ENCODE peak calls at places on chromosomes 1 and 21, in ten cellular contexts. One of them, this sample, is unnamed.

GRCh38 chr1:244970236-244970652 is 105.9 kb upstream of the HNRNPU start:
- DNase-seq in mammary epithelial cell: peak
- DNase-seq in GM23248: peak
- DNase-seq in mesenchymal stem cell: peak
- DNase-seq in SJSA1: peak
- DNase-seq in body of pancreas: peak
- DNase-seq in naive thymus-derived CD4-positive, alpha-beta T cell: peak
- DNase-seq in cardiac muscle cell: peak
- DNase-seq in H9: peak
- DNase-seq in neural progenitor cell: peak
- DNase-seq in this sample: peak

GRCh38 chr1:118479351-118479750 is 294.3 kb upstream of the SPAG17 start:
- DNase-seq in mammary epithelial cell: no peak
- DNase-seq in GM23248: no peak
- DNase-seq in mesenchymal stem cell: no peak
- DNase-seq in SJSA1: no peak
- DNase-seq in body of pancreas: peak
- DNase-seq in naive thymus-derived CD4-positive, alpha-beta T cell: no peak
- DNase-seq in cardiac muscle cell: no peak
- DNase-seq in H9: no peak
- DNase-seq in neural progenitor cell: no peak
- DNase-seq in this sample: no peak

GRCh38 chr21:45304161-45304830 is 16.6 kb upstream of the POFUT2 start:
- DNase-seq in mammary epithelial cell: no peak
- DNase-seq in GM23248: no peak
- DNase-seq in mesenchymal stem cell: no peak
- DNase-seq in SJSA1: no peak
- DNase-seq in body of pancreas: peak
- DNase-seq in naive thymus-derived CD4-positive, alpha-beta T cell: no peak
- DNase-seq in cardiac muscle cell: no peak
- DNase-seq in H9: no peak
- DNase-seq in neural progenitor cell: no peak
- DNase-seq in this sample: peak

GRCh38 chr1:239125027-239125426 is 261.3 kb upstream of the CHRM3 start:
- DNase-seq in mammary epithelial cell: no peak
- DNase-seq in GM23248: no peak
- DNase-seq in mesenchymal stem cell: peak
- DNase-seq in SJSA1: no peak
- DNase-seq in body of pancreas: no peak
- DNase-seq in naive thymus-derived CD4-positive, alpha-beta T cell: no peak
- DNase-seq in cardiac muscle cell: peak
- DNase-seq in H9: peak
- DNase-seq in neural progenitor cell: no peak
- DNase-seq in this sample: no peak

GRCh38 chr1:42450081-42450480 is 5.7 kb downstream of the ZMYND12 start:
- DNase-seq in mammary epithelial cell: no peak
- DNase-seq in GM23248: no peak
- DNase-seq in mesenchymal stem cell: no peak
- DNase-seq in SJSA1: no peak
- DNase-seq in body of pancreas: no peak
- DNase-seq in naive thymus-derived CD4-positive, alpha-beta T cell: no peak
- DNase-seq in cardiac muscle cell: no peak
- DNase-seq in H9: no peak
- DNase-seq in neural progenitor cell: no peak
- DNase-seq in this sample: no peak

GRCh38 chr1:119816407-119816806 is 5.1 kb upstream of the REG4 start:
- DNase-seq in mammary epithelial cell: peak
- DNase-seq in GM23248: peak
- DNase-seq in mesenchymal stem cell: peak
- DNase-seq in SJSA1: no peak
- DNase-seq in body of pancreas: no peak
- DNase-seq in naive thymus-derived CD4-positive, alpha-beta T cell: no peak
- DNase-seq in cardiac muscle cell: no peak
- DNase-seq in H9: no peak
- DNase-seq in neural progenitor cell: no peak
- DNase-seq in this sample: no peak

GRCh38 chr1:9389969-9390368 is 97.3 kb downstream of the SPSB1 start:
- DNase-seq in mammary epithelial cell: no peak
- DNase-seq in GM23248: no peak
- DNase-seq in mesenchymal stem cell: no peak
- DNase-seq in SJSA1: no peak
- DNase-seq in body of pancreas: no peak
- DNase-seq in naive thymus-derived CD4-positive, alpha-beta T cell: no peak
- DNase-seq in cardiac muscle cell: no peak
- DNase-seq in H9: no peak
- DNase-seq in neural progenitor cell: no peak
- DNase-seq in this sample: no peak

GRCh38 chr1:67618285-67619018 is 66.5 kb upstream of the GADD45A start:
- DNase-seq in mammary epithelial cell: peak
- DNase-seq in GM23248: peak
- DNase-seq in mesenchymal stem cell: peak
- DNase-seq in SJSA1: peak
- DNase-seq in body of pancreas: peak
- DNase-seq in naive thymus-derived CD4-positive, alpha-beta T cell: no peak
- DNase-seq in cardiac muscle cell: peak
- DNase-seq in H9: no peak
- DNase-seq in neural progenitor cell: no peak
- DNase-seq in this sample: peak

GRCh38 chr1:229694053-229694693 is 68.1 kb downstream of the URB2 start:
- DNase-seq in mammary epithelial cell: no peak
- DNase-seq in GM23248: peak
- DNase-seq in mesenchymal stem cell: peak
- DNase-seq in SJSA1: no peak
- DNase-seq in body of pancreas: peak
- DNase-seq in naive thymus-derived CD4-positive, alpha-beta T cell: no peak
- DNase-seq in cardiac muscle cell: peak
- DNase-seq in H9: peak
- DNase-seq in neural progenitor cell: peak
- DNase-seq in this sample: peak

GRCh38 chr1:155864393-155864792 is 5.0 kb downstream of the SYT11 start:
- DNase-seq in mammary epithelial cell: peak
- DNase-seq in GM23248: peak
- DNase-seq in mesenchymal stem cell: peak
- DNase-seq in SJSA1: no peak
- DNase-seq in body of pancreas: no peak
- DNase-seq in naive thymus-derived CD4-positive, alpha-beta T cell: no peak
- DNase-seq in cardiac muscle cell: no peak
- DNase-seq in H9: no peak
- DNase-seq in neural progenitor cell: no peak
- DNase-seq in this sample: no peak

GRCh38 chr1:64195089-64195410 is 8.4 kb upstream of the UBE2U start:
- DNase-seq in mammary epithelial cell: no peak
- DNase-seq in GM23248: peak
- DNase-seq in mesenchymal stem cell: no peak
- DNase-seq in SJSA1: no peak
- DNase-seq in body of pancreas: no peak
- DNase-seq in naive thymus-derived CD4-positive, alpha-beta T cell: no peak
- DNase-seq in cardiac muscle cell: no peak
- DNase-seq in H9: no peak
- DNase-seq in neural progenitor cell: no peak
- DNase-seq in this sample: no peak

GRCh38 chr1:81702903-81703302 is 97.8 kb upstream of the ADGRL2 start:
- DNase-seq in mammary epithelial cell: peak
- DNase-seq in GM23248: peak
- DNase-seq in mesenchymal stem cell: peak
- DNase-seq in SJSA1: no peak
- DNase-seq in body of pancreas: no peak
- DNase-seq in naive thymus-derived CD4-positive, alpha-beta T cell: no peak
- DNase-seq in cardiac muscle cell: peak
- DNase-seq in H9: no peak
- DNase-seq in neural progenitor cell: no peak
- DNase-seq in this sample: no peak

GRCh38 chr21:27525780-27526179 is 558.9 kb upstream of the ADAMTS5 start:
- DNase-seq in mammary epithelial cell: no peak
- DNase-seq in GM23248: no peak
- DNase-seq in mesenchymal stem cell: no peak
- DNase-seq in SJSA1: no peak
- DNase-seq in body of pancreas: no peak
- DNase-seq in naive thymus-derived CD4-positive, alpha-beta T cell: no peak
- DNase-seq in cardiac muscle cell: no peak
- DNase-seq in H9: no peak
- DNase-seq in neural progenitor cell: no peak
- DNase-seq in this sample: no peak

GRCh38 chr1:235990376-235990795 is 74.5 kb downstream of the NID1 start:
- DNase-seq in mammary epithelial cell: no peak
- DNase-seq in GM23248: peak
- DNase-seq in mesenchymal stem cell: no peak
- DNase-seq in SJSA1: no peak
- DNase-seq in body of pancreas: no peak
- DNase-seq in naive thymus-derived CD4-positive, alpha-beta T cell: no peak
- DNase-seq in cardiac muscle cell: peak
- DNase-seq in H9: no peak
- DNase-seq in neural progenitor cell: no peak
- DNase-seq in this sample: no peak

GRCh38 chr1:93471284-93471683 is 23.4 kb downstream of the FNBP1L start:
- DNase-seq in mammary epithelial cell: no peak
- DNase-seq in GM23248: no peak
- DNase-seq in mesenchymal stem cell: no peak
- DNase-seq in SJSA1: no peak
- DNase-seq in body of pancreas: no peak
- DNase-seq in naive thymus-derived CD4-positive, alpha-beta T cell: no peak
- DNase-seq in cardiac muscle cell: no peak
- DNase-seq in H9: peak
- DNase-seq in neural progenitor cell: no peak
- DNase-seq in this sample: no peak
- H3K27ac ChIP-seq in mammary epithelial cell: no peak
- H3K27ac ChIP-seq in GM23248: no peak
- H3K27ac ChIP-seq in mesenchymal stem cell: no peak
- H3K27ac ChIP-seq in SJSA1: no peak
- H3K27ac ChIP-seq in body of pancreas: no peak
- H3K27ac ChIP-seq in naive thymus-derived CD4-positive, alpha-beta T cell: no peak
- H3K27ac ChIP-seq in cardiac muscle cell: no peak
- H3K27ac ChIP-seq in H9: no peak
- H3K27ac ChIP-seq in neural progenitor cell: no peak
- H3K27ac ChIP-seq in this sample: peak

GRCh38 chr1:45619149-45619921 is 4.5 kb downstream of the CCDC17 start:
- DNase-seq in mammary epithelial cell: no peak
- DNase-seq in GM23248: no peak
- DNase-seq in mesenchymal stem cell: no peak
- DNase-seq in SJSA1: no peak
- DNase-seq in body of pancreas: no peak
- DNase-seq in naive thymus-derived CD4-positive, alpha-beta T cell: no peak
- DNase-seq in cardiac muscle cell: no peak
- DNase-seq in H9: no peak
- DNase-seq in neural progenitor cell: no peak
- DNase-seq in this sample: no peak
- H3K27ac ChIP-seq in mammary epithelial cell: no peak
- H3K27ac ChIP-seq in GM23248: no peak
- H3K27ac ChIP-seq in mesenchymal stem cell: no peak
- H3K27ac ChIP-seq in SJSA1: no peak
- H3K27ac ChIP-seq in body of pancreas: no peak
- H3K27ac ChIP-seq in naive thymus-derived CD4-positive, alpha-beta T cell: peak
- H3K27ac ChIP-seq in cardiac muscle cell: peak
- H3K27ac ChIP-seq in H9: peak
- H3K27ac ChIP-seq in neural progenitor cell: peak
- H3K27ac ChIP-seq in this sample: peak

GRCh38 chr21:26116456-26117011 is 54.0 kb downstream of the APP start:
- DNase-seq in mammary epithelial cell: peak
- DNase-seq in GM23248: peak
- DNase-seq in mesenchymal stem cell: no peak
- DNase-seq in SJSA1: no peak
- DNase-seq in body of pancreas: peak
- DNase-seq in naive thymus-derived CD4-positive, alpha-beta T cell: no peak
- DNase-seq in cardiac muscle cell: peak
- DNase-seq in H9: no peak
- DNase-seq in neural progenitor cell: no peak
- DNase-seq in this sample: no peak

GRCh38 chr21:26118928-26119540 is 51.5 kb downstream of the APP start:
- DNase-seq in mammary epithelial cell: no peak
- DNase-seq in GM23248: no peak
- DNase-seq in mesenchymal stem cell: no peak
- DNase-seq in SJSA1: no peak
- DNase-seq in body of pancreas: no peak
- DNase-seq in naive thymus-derived CD4-positive, alpha-beta T cell: no peak
- DNase-seq in cardiac muscle cell: no peak
- DNase-seq in H9: no peak
- DNase-seq in neural progenitor cell: no peak
- DNase-seq in this sample: no peak

GRCh38 chr21:26115899-26116298 is 54.7 kb downstream of the APP start:
- DNase-seq in mammary epithelial cell: peak
- DNase-seq in GM23248: peak
- DNase-seq in mesenchymal stem cell: peak
- DNase-seq in SJSA1: no peak
- DNase-seq in body of pancreas: no peak
- DNase-seq in naive thymus-derived CD4-positive, alpha-beta T cell: no peak
- DNase-seq in cardiac muscle cell: peak
- DNase-seq in H9: no peak
- DNase-seq in neural progenitor cell: no peak
- DNase-seq in this sample: no peak

GRCh38 chr21:26117972-26118367 is 52.6 kb downstream of the APP start:
- DNase-seq in mammary epithelial cell: no peak
- DNase-seq in GM23248: no peak
- DNase-seq in mesenchymal stem cell: no peak
- DNase-seq in SJSA1: no peak
- DNase-seq in body of pancreas: no peak
- DNase-seq in naive thymus-derived CD4-positive, alpha-beta T cell: no peak
- DNase-seq in cardiac muscle cell: no peak
- DNase-seq in H9: no peak
- DNase-seq in neural progenitor cell: no peak
- DNase-seq in this sample: no peak

GRCh38 chr21:26117324-26117971 is 53.1 kb downstream of the APP start:
- DNase-seq in mammary epithelial cell: no peak
- DNase-seq in GM23248: peak
- DNase-seq in mesenchymal stem cell: no peak
- DNase-seq in SJSA1: no peak
- DNase-seq in body of pancreas: no peak
- DNase-seq in naive thymus-derived CD4-positive, alpha-beta T cell: no peak
- DNase-seq in cardiac muscle cell: no peak
- DNase-seq in H9: no peak
- DNase-seq in neural progenitor cell: no peak
- DNase-seq in this sample: no peak
- H3K27ac ChIP-seq in mammary epithelial cell: peak
- H3K27ac ChIP-seq in GM23248: peak
- H3K27ac ChIP-seq in mesenchymal stem cell: no peak
- H3K27ac ChIP-seq in SJSA1: peak
- H3K27ac ChIP-seq in body of pancreas: peak
- H3K27ac ChIP-seq in naive thymus-derived CD4-positive, alpha-beta T cell: no peak
- H3K27ac ChIP-seq in cardiac muscle cell: no peak
- H3K27ac ChIP-seq in H9: no peak
- H3K27ac ChIP-seq in neural progenitor cell: no peak
- H3K27ac ChIP-seq in this sample: no peak

GRCh38 chr1:153987621-153988020 is 1.5 kb upstream of the RAB13 start:
- DNase-seq in mammary epithelial cell: no peak
- DNase-seq in GM23248: no peak
- DNase-seq in mesenchymal stem cell: no peak
- DNase-seq in SJSA1: no peak
- DNase-seq in body of pancreas: no peak
- DNase-seq in naive thymus-derived CD4-positive, alpha-beta T cell: no peak
- DNase-seq in cardiac muscle cell: no peak
- DNase-seq in H9: no peak
- DNase-seq in neural progenitor cell: no peak
- DNase-seq in this sample: no peak
- H3K27ac ChIP-seq in mammary epithelial cell: no peak
- H3K27ac ChIP-seq in GM23248: no peak
- H3K27ac ChIP-seq in mesenchymal stem cell: no peak
- H3K27ac ChIP-seq in SJSA1: no peak
- H3K27ac ChIP-seq in body of pancreas: no peak
- H3K27ac ChIP-seq in naive thymus-derived CD4-positive, alpha-beta T cell: no peak
- H3K27ac ChIP-seq in cardiac muscle cell: no peak
- H3K27ac ChIP-seq in H9: no peak
- H3K27ac ChIP-seq in neural progenitor cell: no peak
- H3K27ac ChIP-seq in this sample: no peak

This sample was measured in heart right ventricle.